ENCODE peak calls at places on chromosome 16, in ten cellular contexts. F is testis; C is cardiac muscle cell; N is lower lobe of right lung; S is uterus; E is fibroblast of lung; X is CD8-positive, alpha-beta T cell; G is colonic mucosa; A is psoas muscle; K is HCT116. D is an unnamed sample. For H3K4me1, the result is how much of the 10 kb centered on the place peaks cover.

GRCh38 chr16:85919271-85920267 is 20.6 kb downstream of the IRF8 start:
- DNase-seq in F (no peak), C (no peak), N (no peak), S (no peak), E (no peak), X (no peak), G (no peak), A (no peak), K (no peak), D (no peak)

GRCh38 chr16:75289189-75289588 is 37.8 kb upstream of the BCAR1 start:
- DNase-seq in F (no peak), C (peak), N (no peak), S (no peak), E (no peak), X (no peak), G (no peak), A (no peak), K (peak), D (no peak)

GRCh38 chr16:88569614-88569984 is 604 bp upstream of the ZC3H18 start:
- DNase-seq in F (no peak), C (peak), N (peak), S (no peak), E (peak), X (no peak), G (no peak), A (peak), K (no peak), D (peak)

GRCh38 chr16:55655709-55656694 is at the start of gene SLC6A2:
- DNase-seq in F (peak), C (no peak), N (no peak), S (no peak), E (no peak), X (no peak), G (no peak), A (peak), K (no peak), D (no peak)

GRCh38 chr16:55691771-55692170 is 36.0 kb downstream of the SLC6A2 start:
- DNase-seq in F (no peak), C (no peak), N (no peak), S (no peak), E (no peak), X (no peak), G (no peak), A (no peak), K (no peak), D (no peak)

GRCh38 chr16:58331024-58331707 is 36.3 kb upstream of the PRSS54 start:
- DNase-seq in F (no peak), C (no peak), N (no peak), S (no peak), E (peak), X (no peak), G (no peak), A (no peak), K (no peak), D (no peak)

GRCh38 chr16:81442220-81442908 is 2.2 kb upstream of the CMIP start:
- DNase-seq in F (no peak), C (no peak), N (no peak), S (no peak), E (no peak), X (no peak), G (no peak), A (no peak), K (no peak), D (no peak)

GRCh38 chr16:4976079-4976478 is 17.9 kb downstream of the SEC14L5 start:
- DNase-seq in F (no peak), C (no peak), N (no peak), S (no peak), E (no peak), X (no peak), G (no peak), A (no peak), K (no peak), D (no peak)

GRCh38 chr16:3745751-3746355 is 28.5 kb upstream of the TRAP1 start:
- DNase-seq in F (no peak), C (peak), N (no peak), S (no peak), E (peak), X (no peak), G (no peak), A (no peak), K (no peak), D (no peak)

GRCh38 chr16:22050963-22051362 is 41.4 kb upstream of the VWA3A start:
- DNase-seq in F (no peak), C (no peak), N (no peak), S (no peak), E (no peak), X (no peak), G (no peak), A (no peak), K (peak), D (no peak)

GRCh38 chr16:26795184-26795583 is 271.5 kb upstream of the C16orf82 start:
- DNase-seq in F (no peak), C (no peak), N (no peak), S (no peak), E (no peak), X (no peak), G (no peak), A (no peak), K (no peak), D (peak)

GRCh38 chr16:22163806-22164205 is 1.5 kb downstream of the SDR42E2 start:
- DNase-seq in F (no peak), C (no peak), N (no peak), S (no peak), E (no peak), X (no peak), G (no peak), A (no peak), K (no peak), D (no peak)

GRCh38 chr16:88815901-88816589 is 4.3 kb upstream of the APRT start:
- DNase-seq in F (no peak), C (peak), N (no peak), S (no peak), E (no peak), X (peak), G (peak), A (no peak), K (no peak), D (peak)

GRCh38 chr16:56424791-56425438 is 430 bp downstream of the AMFR start:
- DNase-seq in F (peak), C (peak), N (peak), S (peak), E (peak), X (peak), G (peak), A (peak), K (no peak), D (no peak)

GRCh38 chr16:77585852-77586251 is 136.5 kb upstream of the NUDT7 start:
- DNase-seq in F (no peak), C (peak), N (no peak), S (no peak), E (peak), X (no peak), G (no peak), A (no peak), K (peak), D (no peak)

GRCh38 chr16:85851034-85851780 is 47.8 kb upstream of the IRF8 start:
- DNase-seq in F (no peak), C (no peak), N (no peak), S (no peak), E (no peak), X (no peak), G (no peak), A (no peak), K (no peak), D (no peak)

GRCh38 chr16:84220851-84221250 is 19.0 kb downstream of the KCNG4 start:
- DNase-seq in F (no peak), C (peak), N (no peak), S (no peak), E (peak), X (no peak), G (no peak), A (no peak), K (no peak), D (no peak)

GRCh38 chr16:85707528-85708095 is 18.9 kb upstream of the GINS2 start:
- DNase-seq in F (no peak), C (no peak), N (no peak), S (no peak), E (no peak), X (no peak), G (no peak), A (no peak), K (no peak), D (peak)

GRCh38 chr16:25084797-25085196 is 26.7 kb upstream of the LCMT1 start:
- DNase-seq in F (no peak), C (no peak), N (no peak), S (no peak), E (no peak), X (no peak), G (no peak), A (no peak), K (no peak), D (no peak)

GRCh38 chr16:61576476-61576875 is 459.8 kb downstream of the CDH8 start:
- DNase-seq in F (no peak), C (no peak), N (no peak), S (no peak), E (no peak), X (no peak), G (no peak), A (no peak), K (no peak), D (no peak)

GRCh38 chr16:86961133-86961720 is 356.0 kb downstream of the C16orf95 start:
- DNase-seq in F (no peak), C (peak), N (no peak), S (no peak), E (peak), X (no peak), G (no peak), A (no peak), K (no peak), D (no peak)

GRCh38 chr16:53743149-53743566 is 39.2 kb downstream of the FTO start:
- DNase-seq in F (no peak), C (peak), N (no peak), S (no peak), E (no peak), X (no peak), G (no peak), A (no peak), K (peak), D (peak)

GRCh38 chr16:4988647-4989046 is 30.5 kb downstream of the SEC14L5 start:
- DNase-seq in F (no peak), C (no peak), N (peak), S (no peak), E (no peak), X (no peak), G (no peak), A (no peak), K (no peak), D (no peak)

GRCh38 chr16:7967986-7968509 is 622.3 kb downstream of the TMEM114 start:
- DNase-seq in F (no peak), C (no peak), N (no peak), S (no peak), E (no peak), X (no peak), G (no peak), A (no peak), K (no peak), D (no peak)

GRCh38 chr16:15507299-15507958 is 73.0 kb downstream of the BMERB1 start:
- DNase-seq in F (peak), C (peak), N (no peak), S (no peak), E (peak), X (no peak), G (no peak), A (no peak), K (no peak), D (no peak)

GRCh38 chr16:55875273-55875672 is at the start of gene CES5A:
- DNase-seq in F (no peak), C (no peak), N (no peak), S (no peak), E (no peak), X (no peak), G (no peak), A (no peak), K (no peak), D (no peak)

GRCh38 chr16:54062361-54063346 is 223.9 kb downstream of the IRX3 start:
- DNase-seq in F (no peak), C (no peak), N (no peak), S (no peak), E (no peak), X (no peak), G (no peak), A (no peak), K (no peak), D (peak)

GRCh38 chr16:65069766-65070165 is 52.1 kb downstream of the CDH11 start:
- DNase-seq in F (no peak), C (peak), N (no peak), S (no peak), E (peak), X (no peak), G (no peak), A (no peak), K (no peak), D (no peak)

GRCh38 chr16:77289331-77289809 is 90.2 kb downstream of the SYCE1L start:
- DNase-seq in F (no peak), C (peak), N (no peak), S (no peak), E (peak), X (no peak), G (no peak), A (no peak), K (no peak), D (peak)

GRCh38 chr16:20956319-20956718 is 55.7 kb downstream of the LYRM1 start:
- DNase-seq in F (no peak), C (peak), N (no peak), S (no peak), E (peak), X (no peak), G (no peak), A (no peak), K (no peak), D (no peak)

GRCh38 chr16:81778861-81779539 is at the start of gene PLCG2:
- DNase-seq in F (peak), C (peak), N (peak), S (peak), E (peak), X (peak), G (peak), A (peak), K (peak), D (peak)

GRCh38 chr16:55499951-55500350 is 8.9 kb upstream of the LPCAT2 start:
- DNase-seq in F (no peak), C (peak), N (no peak), S (no peak), E (peak), X (no peak), G (peak), A (no peak), K (peak), D (no peak)

GRCh38 chr16:3461120-3461519 is 17.6 kb downstream of the NAA60 start:
- DNase-seq in F (no peak), C (no peak), N (no peak), S (no peak), E (no peak), X (peak), G (no peak), A (no peak), K (no peak), D (no peak)

GRCh38 chr16:11101283-11101682 is 154.7 kb downstream of the SOCS1 start:
- DNase-seq in F (no peak), C (no peak), N (no peak), S (no peak), E (no peak), X (no peak), G (no peak), A (no peak), K (no peak), D (no peak)

GRCh38 chr16:55403464-55403863 is 75.5 kb upstream of the MMP2 start:
- DNase-seq in F (no peak), C (no peak), N (no peak), S (no peak), E (no peak), X (no peak), G (no peak), A (no peak), K (no peak), D (no peak)

DNA sequence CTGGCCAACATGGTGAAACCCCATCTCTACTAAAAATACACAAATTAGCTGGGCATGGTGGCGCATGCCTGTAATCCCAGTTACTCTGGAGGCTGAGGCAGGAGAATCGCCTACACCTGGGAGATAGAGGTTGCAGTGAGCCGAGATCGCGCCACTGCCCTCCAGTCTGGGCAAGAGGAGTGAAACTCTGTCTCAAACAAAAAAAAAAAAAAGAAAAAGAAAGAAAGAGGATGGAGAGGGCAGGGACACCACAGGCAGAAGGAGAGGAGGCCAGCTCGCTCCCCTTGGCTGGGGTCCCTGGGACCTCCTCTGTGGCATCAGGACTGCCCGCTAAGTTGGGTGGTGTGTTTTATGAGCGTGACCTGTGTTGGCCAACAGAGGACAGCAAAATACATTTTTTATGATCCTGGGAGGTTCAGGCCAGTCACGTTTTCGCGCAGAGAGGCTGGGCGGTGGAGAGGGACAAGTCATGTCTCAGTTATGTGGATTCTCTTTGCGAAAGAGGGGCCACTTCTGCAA is 229.6 kb downstream of the MRTFB start:
- DNase-seq in F (peak), C (peak), N (peak), S (peak), E (peak), X (peak), G (peak), A (peak), K (peak), D (peak)
- TF ChIP-seq CTCF in F (peak), C (peak), N (peak), S (peak), E (peak), X (peak), G (peak), A (peak), K (peak), D (peak)

DNA sequence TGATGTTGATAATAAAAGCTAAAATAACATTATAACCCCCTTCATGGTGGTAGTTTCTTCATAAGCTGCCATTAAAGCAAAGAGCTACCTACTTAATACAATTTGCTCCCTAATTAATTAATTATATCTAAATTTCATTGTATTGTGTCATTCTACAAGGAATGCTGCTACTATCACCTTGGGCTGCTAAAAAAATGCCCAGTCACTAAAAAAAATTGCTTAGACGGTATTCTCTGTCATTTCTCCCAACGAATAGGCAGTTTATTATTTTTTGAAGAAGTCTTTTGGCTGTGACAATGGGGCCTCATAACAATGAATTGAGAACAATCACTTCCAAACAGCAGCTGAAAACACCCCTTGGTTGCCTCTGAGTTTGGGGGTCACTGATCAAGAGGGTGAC is 59.5 kb downstream of the XYLT1 start:
- DNase-seq in F (no peak), C (no peak), N (no peak), S (no peak), E (no peak), X (no peak), G (no peak), A (no peak), K (no peak), D (no peak)
- H3K4me1 ChIP-seq in F (under half), C (under half), N (under half), S (under half), E (under half), X (under half), G (under half), A (under half), K (under half), D (under half)

GRCh38 chr16:73183678-73184092 is 135.8 kb upstream of the ZFHX3 start:
- DNase-seq in F (no peak), C (peak), N (no peak), S (peak), E (no peak), X (no peak), G (no peak), A (no peak), K (no peak), D (no peak)

GRCh38 chr16:73189132-73189531 is 141.2 kb upstream of the ZFHX3 start:
- DNase-seq in F (no peak), C (no peak), N (no peak), S (no peak), E (no peak), X (no peak), G (no peak), A (no peak), K (no peak), D (no peak)

GRCh38 chr16:73186752-73187151 is 138.8 kb upstream of the ZFHX3 start:
- DNase-seq in F (no peak), C (no peak), N (no peak), S (no peak), E (no peak), X (no peak), G (no peak), A (no peak), K (no peak), D (no peak)

GRCh38 chr16:73185737-73186136 is 137.8 kb upstream of the ZFHX3 start:
- DNase-seq in F (no peak), C (no peak), N (no peak), S (no peak), E (no peak), X (no peak), G (no peak), A (no peak), K (no peak), D (no peak)

GRCh38 chr16:73187163-73187562 is 139.2 kb upstream of the ZFHX3 start:
- DNase-seq in F (no peak), C (no peak), N (no peak), S (no peak), E (no peak), X (no peak), G (no peak), A (no peak), K (no peak), D (no peak)
- TF ChIP-seq CTCF in F (no peak), C (no peak), N (no peak), S (no peak), E (no peak), X (no peak), G (no peak), A (no peak), K (no peak), D (no peak)

GRCh38 chr16:1156111-1156982 is 3.4 kb downstream of the CACNA1H start:
- DNase-seq in F (peak), C (no peak), N (no peak), S (peak), E (no peak), X (no peak), G (no peak), A (no peak), K (no peak), D (no peak)
- H3K4me1 ChIP-seq in F (half or more), C (under half), N (under half), S (under half), E (under half), X (under half), G (under half), A (under half), K (under half), D (under half)

GRCh38 chr16:67399749-67400704 is 6.7 kb upstream of the TPPP3 start:
- DNase-seq in F (no peak), C (no peak), N (peak), S (no peak), E (no peak), X (no peak), G (no peak), A (peak), K (no peak), D (no peak)
- TF ChIP-seq CTCF in F (peak), C (no peak), N (no peak), S (no peak), E (no peak), X (no peak), G (no peak), A (no peak), K (no peak), D (no peak)

GRCh38 chr16:31131841-31132271 is 3.7 kb downstream of the PRSS8 start:
- DNase-seq in F (no peak), C (no peak), N (no peak), S (no peak), E (no peak), X (no peak), G (peak), A (no peak), K (no peak), D (peak)
- H3K4me1 ChIP-seq in F (under half), C (under half), N (half or more), S (under half), E (under half), X (under half), G (under half), A (under half), K (under half), D (half or more)